ENCODE peak calls at places on chromosomes 3 and 15, in eight cellular contexts. Y is caudate nucleus; K is HS-5; T is right cardiac atrium; F is prostate gland; I is activated CD8-positive, alpha-beta T cell treated with anti-CD3 and anti-CD28 coated beads for 36 hours; S is anterior cingulate cortex; M is naive B cell. U is an unnamed sample.
A peak's percentile ranks its signal among the peaks of the same experiment; 100 is the strongest.

GRCh38 chr3:126337980-126338651 is 19.1 kb downstream of the KLF15 start:
- DNase-seq in Y (no peak), K (no peak), T (no peak), F (no peak), I (no peak), S (no peak), M (no peak), U (no peak)

GRCh38 chr3:18425641-18426403 is 683 bp upstream of the SATB1 start:
- DNase-seq in Y (no peak), K (no peak), T (peak; percentile 79), F (peak; percentile 64), I (peak; percentile 84), S (no peak), M (peak; percentile 85), U (peak; percentile 85)

GRCh38 chr3:12967751-12968209 is 105.4 kb downstream of the IQSEC1 start:
- DNase-seq in Y (peak; percentile 82), K (no peak), T (peak; percentile 97), F (peak; percentile 92), I (peak; percentile 90), S (no peak), M (peak; percentile 75), U (peak; percentile 73)

GRCh38 chr3:11509175-11510000 is 134.3 kb downstream of the VGLL4 start:
- DNase-seq in Y (no peak), K (peak; percentile 29), T (peak; percentile 93), F (peak; percentile 53), I (no peak), S (no peak), M (no peak), U (no peak)

GRCh38 chr3:12004741-12005513 is 739 bp downstream of the SYN2 start:
- DNase-seq in Y (no peak), K (no peak), T (no peak), F (no peak), I (no peak), S (no peak), M (no peak), U (no peak)

GRCh38 chr3:152718810-152719209 is 116.1 kb upstream of the P2RY1 start:
- DNase-seq in Y (no peak), K (no peak), T (no peak), F (no peak), I (no peak), S (no peak), M (no peak), U (no peak)

GRCh38 chr3:72379500-72380187 is 468.6 kb downstream of the SHQ1 start:
- DNase-seq in Y (no peak), K (no peak), T (no peak), F (no peak), I (no peak), S (no peak), M (no peak), U (no peak)

GRCh38 chr3:129432671-129433070 is 4.2 kb upstream of the EFCAB12 start:
- DNase-seq in Y (no peak), K (no peak), T (no peak), F (no peak), I (no peak), S (no peak), M (no peak), U (no peak)

GRCh38 chr3:49803464-49804140 is 541 bp downstream of the INKA1 start:
- DNase-seq in Y (no peak), K (no peak), T (peak; percentile 65), F (peak; percentile 78), I (peak; percentile 58), S (no peak), M (peak; percentile 72), U (no peak)

GRCh38 chr15:77984446-77984861 is 93.1 kb downstream of the TBC1D2B start:
- DNase-seq in Y (no peak), K (no peak), T (no peak), F (no peak), I (no peak), S (no peak), M (no peak), U (no peak)

GRCh38 chr3:39848365-39848764 is 39.0 kb downstream of the MYRIP start:
- DNase-seq in Y (no peak), K (no peak), T (no peak), F (no peak), I (no peak), S (no peak), M (no peak), U (no peak)

GRCh38 chr3:12817341-12817705 is 20.8 kb downstream of the CAND2 start:
- DNase-seq in Y (no peak), K (no peak), T (no peak), F (no peak), I (no peak), S (no peak), M (no peak), U (no peak)

U was measured in Jurkat, Clone E6-1.